ENCODE peak calls at places on chromosomes 4 and X, in seven cellular contexts. J, N, T, X, E, Z and S are unnamed samples.

GRCh38 chr4:165592386-165592785 is 213.6 kb downstream of the CPE start:
- DNase-seq in J (no peak), N (no peak), T (no peak), X (no peak), E (no peak), Z (no peak), S (no peak)

GRCh38 chr4:54016504-54016903 is 47.9 kb downstream of the CHIC2 start:
- DNase-seq in J (no peak), N (no peak), T (no peak), X (no peak), E (no peak), Z (no peak), S (no peak)

GRCh38 chr4:7023486-7023885 is 19.7 kb upstream of the TADA2B start:
- DNase-seq in J (no peak), N (no peak), T (no peak), X (no peak), E (no peak), Z (no peak), S (no peak)

GRCh38 chr4:175560628-175561027 is 251.4 kb downstream of the GPM6A start:
- DNase-seq in J (no peak), N (no peak), T (no peak), X (no peak), E (no peak), Z (peak; percentile 36), S (no peak)

GRCh38 chrX:1137531-1137930 is 74.9 kb downstream of the CRLF2 start:
- DNase-seq in J (no peak), N (no peak), T (peak; percentile 40), X (no peak), E (peak; percentile 14), Z (no peak), S (no peak)

GRCh38 chr4:157999723-158000122 is 173.1 kb downstream of the GASK1B start:
- DNase-seq in J (no peak), N (no peak), T (no peak), X (no peak), E (no peak), Z (no peak), S (no peak)

GRCh38 chrX:144006811-144007210 is 122.9 kb downstream of the UBE2NL start:
- DNase-seq in J (no peak), N (no peak), T (no peak), X (no peak), E (no peak), Z (no peak), S (no peak)

GRCh38 chrX:41589634-41590270 is 99.0 kb upstream of the GPR34 start:
- DNase-seq in J (no peak), N (no peak), T (no peak), X (no peak), E (no peak), Z (no peak), S (no peak)

GRCh38 chr4:61373901-61374611 is 173.9 kb downstream of the ADGRL3 start:
- DNase-seq in J (no peak), N (no peak), T (no peak), X (no peak), E (no peak), Z (no peak), S (no peak)

GRCh38 chrX:53239474-53239873 is 14.5 kb upstream of the KDM5C start:
- DNase-seq in J (no peak), N (peak; percentile 45), T (no peak), X (no peak), E (no peak), Z (peak; percentile 20), S (no peak)

GRCh38 chr4:119131160-119131559 is 4.5 kb upstream of the MYOZ2 start:
- DNase-seq in J (no peak), N (no peak), T (no peak), X (no peak), E (no peak), Z (no peak), S (no peak)

GRCh38 chrX:65994519-65995501 is 45.1 kb downstream of the VSIG4 start:
- DNase-seq in J (no peak), N (no peak), T (no peak), X (no peak), E (no peak), Z (no peak), S (no peak)

GRCh38 chrX:65997978-65998717 is 41.7 kb downstream of the VSIG4 start:
- DNase-seq in J (no peak), N (no peak), T (no peak), X (no peak), E (no peak), Z (no peak), S (no peak)

GRCh38 chrX:65993915-65994460 is 45.9 kb downstream of the VSIG4 start:
- DNase-seq in J (no peak), N (no peak), T (no peak), X (no peak), E (no peak), Z (no peak), S (no peak)

GRCh38 chrX:65990702-65991101 is 49.2 kb downstream of the VSIG4 start:
- DNase-seq in J (no peak), N (no peak), T (no peak), X (no peak), E (no peak), Z (no peak), S (no peak)

DNA sequence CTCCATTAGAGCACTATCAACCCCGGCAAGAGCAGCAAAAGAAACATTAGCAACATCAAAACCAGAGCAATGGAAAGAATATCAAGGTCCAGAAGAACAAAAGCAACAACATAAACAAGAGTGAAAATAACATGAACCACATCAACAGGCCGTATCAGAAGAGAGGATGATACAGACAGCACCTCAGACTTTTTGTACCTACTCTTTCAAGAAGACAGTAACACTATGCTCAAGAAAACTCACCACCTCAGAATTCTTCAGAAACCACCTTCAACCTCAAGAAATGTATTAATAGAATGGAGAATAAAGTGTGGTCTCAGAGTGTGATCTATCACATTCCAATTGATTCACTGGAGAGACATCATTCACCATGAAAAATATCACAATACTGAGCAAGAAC is 46.5 kb downstream of the VSIG4 start:
- DNase-seq in J (no peak), N (no peak), T (no peak), X (no peak), E (no peak), Z (no peak), S (no peak)
- TF ChIP-seq CTCF in J (no peak), N (no peak), T (no peak), X (no peak), E (no peak), Z (no peak), S (no peak)

DNA sequence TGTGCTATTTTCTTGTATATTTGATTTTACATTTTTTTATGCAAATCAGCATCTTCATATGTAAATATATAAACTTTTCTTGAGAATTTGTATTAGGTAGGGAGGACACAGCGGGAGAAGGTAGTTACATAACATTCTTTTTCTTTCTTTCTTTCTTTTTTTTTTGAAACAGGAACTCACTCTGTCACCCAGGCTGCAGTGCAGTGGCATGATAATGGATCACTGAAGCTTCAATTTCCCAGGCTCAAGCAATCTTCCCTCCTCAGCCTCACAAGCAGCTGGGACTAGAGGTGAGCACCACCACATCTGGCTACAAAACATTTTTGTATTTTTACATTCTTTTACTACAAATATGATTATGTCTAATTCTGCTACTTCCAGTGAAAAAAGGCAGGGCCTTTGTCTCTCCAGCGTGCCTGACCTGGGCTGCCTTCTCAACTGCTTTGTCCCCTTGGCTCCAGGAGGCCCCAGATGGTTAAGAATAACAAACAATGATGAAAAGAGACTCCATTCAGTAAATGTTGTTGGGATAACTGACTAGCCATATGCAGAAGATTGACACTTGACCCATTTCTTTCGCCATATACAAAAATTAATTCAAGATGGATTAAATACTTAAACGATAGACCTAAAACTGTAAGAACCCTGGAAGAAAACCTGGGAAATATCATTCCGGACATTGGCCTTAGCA is 46.5 kb upstream of the FAT4 start:
- DNase-seq in J (no peak), N (no peak), T (no peak), X (no peak), E (no peak), Z (peak; percentile 39), S (no peak)
- TF ChIP-seq CTCF in J (no peak), N (no peak), T (no peak), X (no peak), E (no peak), Z (no peak), S (no peak)

GRCh38 chrX:49039598-49040375 is 3.4 kb downstream of the TFE3 start:
- DNase-seq in J (peak; percentile 66), N (peak; percentile 11), T (peak; percentile 89), X (peak; percentile 80), E (peak; percentile 93), Z (peak; percentile 95), S (peak; percentile 56)
- TF ChIP-seq CTCF in J (no peak), N (no peak), T (no peak), X (no peak), E (no peak), Z (peak; percentile 20), S (no peak)

GRCh38 chrX:73126240-73126639 is 46.9 kb upstream of the PABPC1L2A start:
- DNase-seq in J (peak; percentile 35), N (no peak), T (no peak), X (no peak), E (no peak), Z (no peak), S (no peak)

GRCh38 chrX:73131877-73132276 is 52.6 kb upstream of the PABPC1L2A start:
- DNase-seq in J (no peak), N (no peak), T (no peak), X (no peak), E (no peak), Z (no peak), S (no peak)

GRCh38 chrX:73131276-73131675 is 52.0 kb upstream of the PABPC1L2A start:
- DNase-seq in J (no peak), N (no peak), T (no peak), X (no peak), E (no peak), Z (no peak), S (no peak)

GRCh38 chrX:73127700-73128241 is 48.5 kb upstream of the PABPC1L2A start:
- DNase-seq in J (no peak), N (no peak), T (no peak), X (peak; percentile 36), E (no peak), Z (peak; percentile 86), S (no peak)
- TF ChIP-seq CTCF in J (no peak), N (no peak), T (no peak), X (no peak), E (no peak), Z (no peak), S (peak; percentile 26)

GRCh38 chrX:45845142-45845541 is 644.5 kb upstream of the DIPK2B start:
- DNase-seq in J (no peak), N (no peak), T (no peak), X (no peak), E (no peak), Z (no peak), S (no peak)

GRCh38 chrX:45842916-45843315 is 642.2 kb upstream of the DIPK2B start:
- DNase-seq in J (no peak), N (no peak), T (no peak), X (no peak), E (no peak), Z (no peak), S (no peak)

GRCh38 chrX:45842207-45842900 is 641.7 kb upstream of the DIPK2B start:
- DNase-seq in J (no peak), N (no peak), T (no peak), X (no peak), E (no peak), Z (no peak), S (no peak)

GRCh38 chrX:45846328-45846727 is 645.7 kb upstream of the DIPK2B start:
- DNase-seq in J (no peak), N (no peak), T (no peak), X (no peak), E (no peak), Z (no peak), S (no peak)

GRCh38 chrX:45843518-45843917 is 642.8 kb upstream of the DIPK2B start:
- DNase-seq in J (no peak), N (no peak), T (no peak), X (no peak), E (no peak), Z (no peak), S (no peak)
- TF ChIP-seq CTCF in J (no peak), N (peak; percentile 37), T (no peak), X (no peak), E (no peak), Z (no peak), S (peak; percentile 27)